ENCODE peak calls at places on chromosomes 1 and 21, in four cellular contexts. H is fibroblast of the aortic adventitia, S is esophagus muscularis mucosa, B is uterus. A is an unnamed sample.

GRCh38 chr1:226764533-226764932 is 25.5 kb upstream of the ITPKB start:
- DNase-seq in H (no peak), S (no peak), B (no peak), A (no peak)

GRCh38 chr1:198701766-198702539 is 63.1 kb downstream of the PTPRC start:
- DNase-seq in H (no peak), S (no peak), B (no peak), A (no peak)

GRCh38 chr1:201636581-201636980 is 97.7 kb downstream of the NAV1 start:
- DNase-seq in H (peak; percentile 77), S (no peak), B (no peak), A (peak; percentile 67)

GRCh38 chr1:60025552-60025951 is 48.0 kb downstream of the C1orf87 start:
- DNase-seq in H (no peak), S (no peak), B (no peak), A (no peak)

GRCh38 chr1:59128784-59129227 is 168.1 kb upstream of the FGGY start:
- DNase-seq in H (peak; percentile 88), S (peak; percentile 31), B (no peak), A (peak; percentile 96)

GRCh38 chr1:204377800-204378608 is 18.3 kb upstream of the PLEKHA6 start:
- DNase-seq in H (no peak), S (no peak), B (no peak), A (no peak)

GRCh38 chr1:3423245-3423829 is 31.1 kb upstream of the ARHGEF16 start:
- DNase-seq in H (no peak), S (no peak), B (peak; percentile 31), A (no peak)

GRCh38 chr1:167103236-167103894 is 9.5 kb downstream of the STYXL2 start:
- DNase-seq in H (no peak), S (no peak), B (no peak), A (no peak)

GRCh38 chr1:160081261-160081936 is at the start of gene KCNJ9:
- DNase-seq in H (peak; percentile 40), S (no peak), B (no peak), A (peak; percentile 31)

GRCh38 chr1:41806472-41807155 is 112.1 kb downstream of the HIVEP3 start:
- DNase-seq in H (no peak), S (no peak), B (no peak), A (no peak)

GRCh38 chr1:150272379-150272840 is at the start of gene C1orf54:
- DNase-seq in H (peak; percentile 69), S (no peak), B (peak; percentile 48), A (peak; percentile 45)

GRCh38 chr1:20480261-20481157 is 5.5 kb downstream of the CAMK2N1 start:
- DNase-seq in H (no peak), S (no peak), B (no peak), A (no peak)

GRCh38 chr1:221880182-221880581 is 138.3 kb upstream of the DUSP10 start:
- DNase-seq in H (peak; percentile 34), S (no peak), B (no peak), A (no peak)

GRCh38 chr21:44279621-44280260 is 5.9 kb upstream of the AIRE start:
- DNase-seq in H (no peak), S (no peak), B (no peak), A (no peak)

GRCh38 chr1:69765941-69766340 is 198.2 kb downstream of the LRRC7 start:
- DNase-seq in H (no peak), S (no peak), B (no peak), A (peak; percentile 3)

GRCh38 chr1:55235722-55236121 is 20.6 kb upstream of the USP24 start:
- DNase-seq in H (peak; percentile 57), S (no peak), B (no peak), A (peak; percentile 87)

GRCh38 chr21:44267655-44268142 is 6.0 kb upstream of the DNMT3L start:
- DNase-seq in H (no peak), S (no peak), B (peak; percentile 58), A (no peak)

GRCh38 chr1:157580179-157580827 is 17.6 kb downstream of the FCRL4 start:
- DNase-seq in H (peak; percentile 69), S (peak; percentile 64), B (no peak), A (peak; percentile 53)

GRCh38 chr1:156245451-156246232 is 2.2 kb downstream of the PAQR6 start:
- DNase-seq in H (no peak), S (no peak), B (no peak), A (no peak)

GRCh38 chr1:153058826-153059784 is 1.8 kb upstream of the SPRR2A start:
- DNase-seq in H (no peak), S (no peak), B (no peak), A (no peak)

GRCh38 chr1:26370591-26371382 is 1.8 kb downstream of the ZNF683 start:
- DNase-seq in H (no peak), S (no peak), B (no peak), A (no peak)

GRCh38 chr1:20724364-20725188 is 6.8 kb upstream of the KIF17 start:
- DNase-seq in H (no peak), S (no peak), B (peak; percentile 3), A (no peak)

GRCh38 chr1:206578959-206579358 is 33.3 kb downstream of the EIF2D start:
- DNase-seq in H (no peak), S (no peak), B (no peak), A (no peak)

GRCh38 chr1:7581754-7582264 is 189.3 kb upstream of the VAMP3 start:
- DNase-seq in H (no peak), S (no peak), B (peak; percentile 39), A (peak; percentile 8)

GRCh38 chr1:36149973-36150295 is 648 bp upstream of the TRAPPC3 start:
- DNase-seq in H (no peak), S (no peak), B (no peak), A (no peak)

GRCh38 chr21:28283652-28284490 is 708.8 kb downstream of the LTN1 start:
- DNase-seq in H (peak; percentile 100), S (no peak), B (no peak), A (peak; percentile 89)

GRCh38 chr1:43954036-43954435 is 7.3 kb downstream of the IPO13 start:
- DNase-seq in H (no peak), S (no peak), B (no peak), A (no peak)

GRCh38 chr1:5265416-5266075 is 611.1 kb downstream of the AJAP1 start:
- DNase-seq in H (no peak), S (no peak), B (no peak), A (no peak)

GRCh38 chr1:211830055-211830329 is 571 bp downstream of the LPGAT1 start:
- DNase-seq in H (no peak), S (no peak), B (no peak), A (peak; percentile 5)

GRCh38 chr1:55816456-55816794 is 601.3 kb upstream of the USP24 start:
- DNase-seq in H (no peak), S (no peak), B (no peak), A (peak; percentile 31)

GRCh38 chr1:34101151-34101550 is 63.9 kb downstream of the CSMD2 start:
- DNase-seq in H (peak; percentile 91), S (peak; percentile 68), B (no peak), A (peak; percentile 91)

GRCh38 chr1:164662955-164663354 is 104.0 kb downstream of the PBX1 start:
- DNase-seq in H (no peak), S (no peak), B (no peak), A (no peak)

GRCh38 chr1:234072793-234073192 is 168.3 kb downstream of the SLC35F3 start:
- DNase-seq in H (no peak), S (no peak), B (no peak), A (no peak)

GRCh38 chr1:234065794-234066447 is 161.4 kb downstream of the SLC35F3 start:
- DNase-seq in H (peak; percentile 50), S (no peak), B (peak; percentile 70), A (peak; percentile 55)

GRCh38 chr1:234067584-234067983 is 163.1 kb downstream of the SLC35F3 start:
- DNase-seq in H (no peak), S (no peak), B (no peak), A (no peak)

GRCh38 chr1:234069760-234070159 is 165.3 kb downstream of the SLC35F3 start:
- DNase-seq in H (no peak), S (no peak), B (no peak), A (no peak)
- TF ChIP-seq CTCF in H (no peak), S (no peak), B (no peak), A (no peak)

DNA sequence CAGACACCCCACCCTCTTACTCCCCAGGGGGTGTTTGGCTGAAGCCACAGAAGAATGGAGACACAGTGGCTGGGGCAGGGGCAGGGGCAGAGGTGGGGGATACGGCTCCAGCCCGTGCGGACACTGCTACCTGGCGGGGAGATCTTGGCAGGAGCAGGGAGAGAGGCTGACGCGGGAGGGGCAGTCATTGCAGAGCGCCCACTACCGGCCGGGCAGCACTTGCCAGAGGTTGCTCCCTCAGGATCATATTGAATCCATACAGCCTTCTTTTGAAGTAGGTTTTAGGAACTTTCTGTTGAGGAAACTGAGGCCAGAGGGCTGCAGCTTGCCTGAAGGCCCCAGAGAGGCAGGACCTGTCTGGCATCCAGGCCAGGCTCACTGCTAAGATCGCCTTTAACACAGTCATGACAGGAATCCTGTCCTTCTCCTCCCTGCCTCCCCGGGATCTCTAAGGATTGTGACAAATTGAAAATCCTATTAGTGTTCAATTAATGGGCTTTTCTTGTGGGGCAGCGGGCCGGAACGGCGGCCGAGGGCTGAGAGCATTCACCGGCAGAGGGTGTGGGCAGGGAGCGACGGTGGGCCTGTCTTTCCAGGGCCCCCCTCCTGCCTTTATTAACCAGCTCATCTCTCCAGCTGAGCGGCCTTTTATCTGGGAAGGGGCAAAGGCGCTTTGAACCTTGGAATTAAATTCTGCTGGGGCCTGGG is 65.5 kb upstream of the WNT4 start:
- DNase-seq in H (no peak), S (no peak), B (no peak), A (no peak)
- TF ChIP-seq CTCF in H (no peak), S (no peak), B (no peak), A (peak; percentile 16)

GRCh38 chr1:50609508-50609907 is 186.3 kb upstream of the DMRTA2 start:
- DNase-seq in H (no peak), S (no peak), B (no peak), A (no peak)

GRCh38 chr1:50615036-50615750 is 191.9 kb upstream of the DMRTA2 start:
- DNase-seq in H (no peak), S (no peak), B (no peak), A (peak; percentile 35)

GRCh38 chr1:50610563-50610962 is 187.3 kb upstream of the DMRTA2 start:
- DNase-seq in H (no peak), S (no peak), B (no peak), A (no peak)

DNA sequence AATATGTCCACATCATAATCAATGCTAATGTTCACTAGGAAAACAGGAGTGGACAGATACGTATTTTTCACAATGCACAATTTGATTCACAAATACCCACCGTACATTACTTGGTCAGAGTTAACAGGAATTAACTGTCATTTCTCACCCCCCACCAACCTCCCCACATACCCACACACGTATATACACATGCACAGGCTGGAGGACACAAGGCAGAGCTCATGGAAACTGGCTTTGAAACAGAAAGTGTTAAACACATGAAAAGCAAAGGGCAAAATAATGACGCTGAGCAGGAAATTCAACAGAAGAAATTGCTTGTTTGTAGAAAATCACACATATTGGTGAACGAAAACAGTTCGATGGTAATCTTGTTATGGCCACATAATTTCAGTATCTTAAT is 188.4 kb upstream of the DMRTA2 start:
- DNase-seq in H (no peak), S (no peak), B (no peak), A (no peak)
- TF ChIP-seq CTCF in H (no peak), S (no peak), B (no peak), A (no peak)

GRCh38 chr1:218344814-218345672 is at the start of gene TGFB2:
- DNase-seq in H (peak; percentile 92), S (no peak), B (peak; percentile 63), A (peak; percentile 62)
- TF ChIP-seq CTCF in H (peak; percentile 42), S (no peak), B (no peak), A (no peak)

GRCh38 chr1:100769906-100770646 is 50.5 kb downstream of the VCAM1 start:
- DNase-seq in H (peak; percentile 41), S (no peak), B (no peak), A (no peak)
- TF ChIP-seq CTCF in H (no peak), S (no peak), B (no peak), A (no peak)

A was measured in AG10803.